ENCODE peak calls at places on chromosomes 12 and 14, in seven cellular contexts. V is lung, E is Peyer's patch, S is right atrium auricular region, L is GM12878, X is body of pancreas, G is BJ. J is an unnamed sample.

GRCh38 chr12:51160814-51161459 is 12.0 kb downstream of the TFCP2 start:
- DNase-seq in V (no peak), E (no peak), S (no peak), L (no peak), X (no peak), G (no peak), J (no peak)

GRCh38 chr12:108090107-108090899 is 38.8 kb upstream of the WSCD2 start:
- DNase-seq in V (no peak), E (no peak), S (no peak), L (no peak), X (no peak), G (no peak), J (no peak)

GRCh38 chr14:104895786-104896642 is 28.7 kb upstream of the PLD4 start:
- DNase-seq in V (peak), E (peak), S (no peak), L (no peak), X (peak), G (no peak), J (no peak)

GRCh38 chr14:34098045-34098984 is 147.4 kb upstream of the EGLN3 start:
- DNase-seq in V (no peak), E (no peak), S (no peak), L (peak), X (peak), G (no peak), J (no peak)

GRCh38 chr12:1655225-1655788 is 26.3 kb downstream of the WNT5B start:
- DNase-seq in V (no peak), E (no peak), S (no peak), L (no peak), X (no peak), G (no peak), J (no peak)

GRCh38 chr12:8088574-8088973 is 6.5 kb downstream of the NECAP1 start:
- DNase-seq in V (no peak), E (peak), S (no peak), L (no peak), X (no peak), G (no peak), J (no peak)

GRCh38 chr14:28608438-28608837 is 158.1 kb upstream of the FOXG1 start:
- DNase-seq in V (no peak), E (no peak), S (no peak), L (no peak), X (no peak), G (no peak), J (no peak)

GRCh38 chr12:108116254-108116653 is 12.8 kb upstream of the WSCD2 start:
- DNase-seq in V (no peak), E (no peak), S (no peak), L (no peak), X (no peak), G (no peak), J (no peak)

GRCh38 chr12:29320295-29321090 is 60.5 kb downstream of the ERGIC2 start:
- DNase-seq in V (no peak), E (no peak), S (no peak), L (no peak), X (no peak), G (peak), J (peak)

GRCh38 chr12:7989827-7990491 is 42.6 kb upstream of the FOXJ2 start:
- DNase-seq in V (peak), E (peak), S (no peak), L (no peak), X (no peak), G (no peak), J (no peak)

GRCh38 chr14:106228541-106229158 is 702.3 kb downstream of the TMEM121 start:
- DNase-seq in V (no peak), E (no peak), S (no peak), L (no peak), X (no peak), G (no peak), J (no peak)

GRCh38 chr14:79596531-79596930 is 614.8 kb downstream of the DIO2 start:
- DNase-seq in V (no peak), E (no peak), S (no peak), L (no peak), X (no peak), G (peak), J (no peak)

GRCh38 chr14:24817638-24818053 is 183.7 kb upstream of the GZMB start:
- DNase-seq in V (no peak), E (no peak), S (no peak), L (no peak), X (no peak), G (no peak), J (no peak)

GRCh38 chr12:112514456-112514855 is 95.7 kb downstream of the PTPN11 start:
- DNase-seq in V (no peak), E (no peak), S (no peak), L (no peak), X (no peak), G (no peak), J (no peak)

GRCh38 chr12:100953677-100954076 is 159.1 kb downstream of the ANO4 start:
- DNase-seq in V (no peak), E (no peak), S (no peak), L (no peak), X (no peak), G (no peak), J (no peak)

GRCh38 chr12:117850048-117850447 is 118.7 kb downstream of the KSR2 start:
- DNase-seq in V (no peak), E (peak), S (no peak), L (no peak), X (peak), G (no peak), J (no peak)

GRCh38 chr12:67358686-67359374 is 89.7 kb downstream of the CAND1 start:
- DNase-seq in V (no peak), E (no peak), S (no peak), L (no peak), X (no peak), G (peak), J (peak)

GRCh38 chr12:56146492-56147460 is 5.6 kb upstream of the MYL6B start:
- DNase-seq in V (no peak), E (no peak), S (no peak), L (no peak), X (peak), G (no peak), J (no peak)

GRCh38 chr14:102532204-102532658 is 22.7 kb upstream of the ANKRD9 start:
- DNase-seq in V (no peak), E (no peak), S (no peak), L (no peak), X (no peak), G (no peak), J (no peak)

GRCh38 chr12:105561981-105562726 is 231.7 kb downstream of the C12orf75 start:
- DNase-seq in V (peak), E (no peak), S (peak), L (no peak), X (no peak), G (peak), J (peak)

GRCh38 chr12:105567061-105567460 is 236.6 kb downstream of the C12orf75 start:
- DNase-seq in V (no peak), E (no peak), S (no peak), L (no peak), X (no peak), G (no peak), J (no peak)

GRCh38 chr12:105559292-105559691 is 228.8 kb downstream of the C12orf75 start:
- DNase-seq in V (no peak), E (no peak), S (no peak), L (no peak), X (no peak), G (no peak), J (no peak)

DNA sequence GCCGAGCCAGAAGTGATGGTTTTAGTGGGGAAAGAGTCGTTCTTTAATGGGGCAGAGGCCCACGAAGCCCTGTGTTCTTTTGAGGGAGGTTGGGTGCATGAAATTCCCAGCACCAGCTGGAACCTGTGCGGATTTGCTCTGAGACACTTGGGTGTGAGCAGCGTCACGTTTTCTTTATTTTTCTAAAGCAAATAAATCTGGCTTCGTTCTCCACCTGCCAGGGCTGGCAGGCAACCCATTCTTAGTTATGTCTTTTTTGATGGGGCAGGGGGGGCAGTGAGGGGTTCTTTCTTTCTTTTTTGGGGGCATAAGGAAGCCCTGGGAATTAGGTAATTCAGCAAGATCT is 232.2 kb downstream of the C12orf75 start:
- DNase-seq in V (no peak), E (no peak), S (no peak), L (no peak), X (no peak), G (no peak), J (peak)
- H3K4me3 ChIP-seq in V (no peak), E (no peak), S (no peak), L (no peak), X (no peak), G (no peak), J (peak)

GRCh38 chr12:124230117-124230757 is 64.7 kb upstream of the RFLNA start:
- DNase-seq in V (no peak), E (no peak), S (no peak), L (no peak), X (no peak), G (no peak), J (no peak)

GRCh38 chr12:124225730-124226129 is 69.2 kb upstream of the RFLNA start:
- DNase-seq in V (no peak), E (no peak), S (no peak), L (no peak), X (no peak), G (no peak), J (no peak)

GRCh38 chr12:124228050-124228711 is 66.7 kb upstream of the RFLNA start:
- DNase-seq in V (no peak), E (no peak), S (no peak), L (no peak), X (no peak), G (no peak), J (no peak)

GRCh38 chr12:124222368-124223245 is 72.3 kb upstream of the RFLNA start:
- DNase-seq in V (no peak), E (no peak), S (no peak), L (no peak), X (no peak), G (no peak), J (no peak)

DNA sequence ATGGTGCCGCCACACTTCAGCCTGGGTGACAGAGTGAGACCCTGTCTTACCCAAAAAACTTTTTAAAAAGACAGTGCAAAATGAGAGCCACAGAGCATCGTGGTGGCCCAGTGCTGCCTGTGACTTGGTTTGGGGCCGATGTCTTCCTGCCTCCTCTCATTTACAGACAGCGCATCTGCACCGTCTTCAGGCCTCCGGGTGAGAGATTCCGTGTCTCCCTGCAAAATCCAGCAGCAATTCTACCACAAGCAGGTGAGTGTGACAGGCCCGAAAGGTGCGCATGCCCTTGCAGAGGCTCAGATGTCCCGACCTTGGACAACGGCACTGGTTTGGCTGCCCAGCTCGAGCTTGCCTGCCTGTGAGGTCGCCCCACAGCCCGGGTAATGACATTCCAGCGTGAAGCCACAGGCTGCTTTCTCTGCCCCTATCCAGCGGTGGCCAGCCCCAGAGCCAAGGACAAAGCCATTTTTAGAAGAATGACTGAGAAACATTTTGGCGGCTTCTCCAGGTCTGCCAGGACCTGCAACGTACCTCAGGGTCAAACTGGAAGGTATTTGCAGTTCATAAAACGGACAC is 70.3 kb upstream of the RFLNA start:
- DNase-seq in V (no peak), E (no peak), S (no peak), L (no peak), X (no peak), G (no peak), J (no peak)
- TF ChIP-seq CTCF in V (no peak), E (no peak), S (no peak), L (no peak), X (no peak), G (no peak), J (no peak)

GRCh38 chr12:52788876-52789636 is 6.9 kb downstream of the KRT3 start:
- DNase-seq in V (no peak), E (no peak), S (no peak), L (no peak), X (no peak), G (no peak), J (no peak)

GRCh38 chr12:52791271-52792184 is 4.4 kb downstream of the KRT3 start:
- DNase-seq in V (no peak), E (no peak), S (no peak), L (no peak), X (no peak), G (no peak), J (no peak)

GRCh38 chr12:52792185-52793029 is 3.5 kb downstream of the KRT3 start:
- DNase-seq in V (no peak), E (no peak), S (no peak), L (no peak), X (no peak), G (no peak), J (no peak)

GRCh38 chr12:52789637-52790426 is 6.1 kb downstream of the KRT3 start:
- DNase-seq in V (no peak), E (peak), S (no peak), L (no peak), X (peak), G (no peak), J (no peak)

GRCh38 chr12:52790427-52791270 is 5.3 kb downstream of the KRT3 start:
- DNase-seq in V (no peak), E (no peak), S (no peak), L (no peak), X (no peak), G (no peak), J (no peak)
- H3K4me3 ChIP-seq in V (no peak), E (no peak), S (no peak), L (no peak), X (no peak), G (no peak), J (no peak)

GRCh38 chr12:121568503-121568902 is 12.3 kb downstream of the KDM2B start:
- DNase-seq in V (no peak), E (no peak), S (no peak), L (no peak), X (no peak), G (no peak), J (no peak)
- TF ChIP-seq CTCF in V (no peak), E (no peak), S (no peak), L (no peak), X (no peak), G (no peak), J (no peak)

DNA sequence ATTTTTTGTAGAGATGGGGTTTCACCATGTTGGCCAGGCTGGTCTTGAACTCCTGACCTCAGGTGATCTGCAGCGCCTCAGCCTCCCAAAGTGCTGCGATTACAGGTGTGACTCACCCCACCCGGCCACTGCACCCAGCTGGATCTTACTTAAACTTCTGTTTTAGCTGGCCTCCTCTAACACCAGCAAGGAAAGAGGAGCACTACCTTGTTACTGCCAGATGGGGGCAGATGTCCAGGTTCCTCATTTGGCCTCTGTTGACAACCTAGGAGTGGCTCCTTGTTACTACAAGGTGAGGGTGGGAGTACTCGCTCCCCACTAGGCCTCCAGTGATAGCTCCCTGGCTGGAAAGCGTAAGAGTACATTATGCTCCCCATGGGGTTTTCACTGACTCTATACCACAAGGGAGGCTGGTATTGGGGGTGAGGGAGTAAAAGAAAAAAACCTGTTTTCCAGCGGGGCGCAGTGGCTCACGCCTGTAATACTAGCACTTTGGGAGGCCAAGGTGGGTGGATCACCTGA is 13.1 kb upstream of the ARF6 start:
- DNase-seq in V (no peak), E (peak), S (no peak), L (no peak), X (peak), G (no peak), J (no peak)
- H3K4me3 ChIP-seq in V (no peak), E (no peak), S (no peak), L (no peak), X (no peak), G (no peak), J (no peak)

GRCh38 chr14:65263161-65263788 is 149.3 kb upstream of the FUT8 start:
- DNase-seq in V (no peak), E (no peak), S (no peak), L (no peak), X (no peak), G (no peak), J (no peak)
- TF ChIP-seq CTCF in V (no peak), E (no peak), S (no peak), L (no peak), X (no peak), G (no peak), J (no peak)

GRCh38 chr14:69149461-69150244 is 3.3 kb downstream of the DCAF5 start:
- DNase-seq in V (no peak), E (no peak), S (no peak), L (no peak), X (no peak), G (no peak), J (no peak)
- H3K4me3 ChIP-seq in V (no peak), E (no peak), S (no peak), L (peak), X (no peak), G (no peak), J (no peak)